ENCODE peak calls at places on chromosomes 16 and 17, in four cellular contexts. P, E, Q and X are unnamed samples.

GRCh38 chr16:55351936-55352335 is 27.9 kb downstream of the IRX6 start:
- DNase-seq in P (no peak), E (no peak), Q (no peak), X (no peak)

GRCh38 chr16:85082553-85083050 is 29.7 kb downstream of the CIBAR2 start:
- DNase-seq in E (no peak), P (no peak), Q (no peak), X (no peak)

GRCh38 chr16:79008869-79009179 is 591.7 kb downstream of the MAF start:
- DNase-seq in P (no peak), Q (peak; percentile 6), E (no peak), X (no peak)

GRCh38 chr16:70638814-70639792 is 7.3 kb upstream of the IL34 start:
- DNase-seq in Q (no peak), E (no peak), P (no peak), X (peak; percentile 82)

GRCh38 chr16:56362057-56362655 is 63.2 kb downstream of the AMFR start:
- DNase-seq in Q (no peak), P (no peak), E (no peak), X (no peak)

GRCh38 chr16:79008036-79008868 is 592.3 kb downstream of the MAF start:
- DNase-seq in Q (no peak), E (peak; percentile 46), P (no peak), X (no peak)

GRCh38 chr17:42112552-42113176 is at the start of gene DHX58:
- DNase-seq in Q (no peak), P (no peak), E (no peak), X (peak; percentile 82)

GRCh38 chr17:61139219-61139618 is 260.4 kb upstream of the TBX2 start:
- DNase-seq in P (no peak), E (no peak), Q (no peak), X (peak; percentile 73)

GRCh38 chr16:10637337-10638037 is 57.1 kb upstream of the EMP2 start:
- DNase-seq in E (no peak), P (no peak), Q (no peak), X (no peak)